ENCODE peak calls at places on chromosomes 1 and 21, in eight cellular contexts. One of them, this sample, is unnamed.

GRCh38 chr21:22120616-22121266 is 1122.5 kb downstream of the NCAM2 start:
- DNase-seq in CD4-positive, alpha-beta T cell: no peak
- DNase-seq in cardiac muscle cell: peak
- DNase-seq in left ventricle myocardium inferior: no peak
- DNase-seq in sigmoid colon: no peak
- DNase-seq in astrocyte: no peak
- DNase-seq in heart left ventricle: no peak
- DNase-seq in pancreas: no peak
- DNase-seq in this sample: no peak

GRCh38 chr1:173474097-173474779 is 2.9 kb upstream of the PRDX6 start:
- DNase-seq in CD4-positive, alpha-beta T cell: no peak
- DNase-seq in cardiac muscle cell: no peak
- DNase-seq in left ventricle myocardium inferior: no peak
- DNase-seq in sigmoid colon: no peak
- DNase-seq in astrocyte: no peak
- DNase-seq in heart left ventricle: no peak
- DNase-seq in pancreas: no peak
- DNase-seq in this sample: no peak

GRCh38 chr1:178560871-178561376 is 48.0 kb downstream of the TEX35 start:
- DNase-seq in CD4-positive, alpha-beta T cell: no peak
- DNase-seq in cardiac muscle cell: no peak
- DNase-seq in left ventricle myocardium inferior: no peak
- DNase-seq in sigmoid colon: no peak
- DNase-seq in astrocyte: no peak
- DNase-seq in heart left ventricle: no peak
- DNase-seq in pancreas: no peak
- DNase-seq in this sample: no peak

GRCh38 chr1:55400560-55400959 is 185.4 kb upstream of the USP24 start:
- DNase-seq in CD4-positive, alpha-beta T cell: no peak
- DNase-seq in cardiac muscle cell: no peak
- DNase-seq in left ventricle myocardium inferior: no peak
- DNase-seq in sigmoid colon: no peak
- DNase-seq in astrocyte: no peak
- DNase-seq in heart left ventricle: no peak
- DNase-seq in pancreas: no peak
- DNase-seq in this sample: no peak

GRCh38 chr1:25694591-25695007 is 78.0 kb downstream of the MAN1C1 start:
- DNase-seq in CD4-positive, alpha-beta T cell: no peak
- DNase-seq in cardiac muscle cell: peak
- DNase-seq in left ventricle myocardium inferior: no peak
- DNase-seq in sigmoid colon: peak
- DNase-seq in astrocyte: no peak
- DNase-seq in heart left ventricle: no peak
- DNase-seq in pancreas: no peak
- DNase-seq in this sample: no peak

GRCh38 chr21:42195378-42196031 is 23.4 kb upstream of the ABCG1 start:
- DNase-seq in CD4-positive, alpha-beta T cell: no peak
- DNase-seq in cardiac muscle cell: peak
- DNase-seq in left ventricle myocardium inferior: peak
- DNase-seq in sigmoid colon: no peak
- DNase-seq in astrocyte: no peak
- DNase-seq in heart left ventricle: no peak
- DNase-seq in pancreas: no peak
- DNase-seq in this sample: no peak

GRCh38 chr1:44021581-44022321 is 9.5 kb downstream of the SLC6A9 start:
- DNase-seq in CD4-positive, alpha-beta T cell: no peak
- DNase-seq in cardiac muscle cell: no peak
- DNase-seq in left ventricle myocardium inferior: peak
- DNase-seq in sigmoid colon: no peak
- DNase-seq in astrocyte: no peak
- DNase-seq in heart left ventricle: peak
- DNase-seq in pancreas: peak
- DNase-seq in this sample: no peak

GRCh38 chr1:151054971-151055547 is 4.4 kb downstream of the CDC42SE1 start:
- DNase-seq in CD4-positive, alpha-beta T cell: no peak
- DNase-seq in cardiac muscle cell: no peak
- DNase-seq in left ventricle myocardium inferior: no peak
- DNase-seq in sigmoid colon: no peak
- DNase-seq in astrocyte: no peak
- DNase-seq in heart left ventricle: no peak
- DNase-seq in pancreas: no peak
- DNase-seq in this sample: no peak

GRCh38 chr1:25204797-25205441 is 27.4 kb downstream of the SYF2 start:
- DNase-seq in CD4-positive, alpha-beta T cell: no peak
- DNase-seq in cardiac muscle cell: peak
- DNase-seq in left ventricle myocardium inferior: no peak
- DNase-seq in sigmoid colon: peak
- DNase-seq in astrocyte: peak
- DNase-seq in heart left ventricle: no peak
- DNase-seq in pancreas: no peak
- DNase-seq in this sample: no peak

GRCh38 chr1:999797-1000356 is at the start of gene HES4:
- DNase-seq in CD4-positive, alpha-beta T cell: peak
- DNase-seq in cardiac muscle cell: peak
- DNase-seq in left ventricle myocardium inferior: peak
- DNase-seq in sigmoid colon: peak
- DNase-seq in astrocyte: peak
- DNase-seq in heart left ventricle: peak
- DNase-seq in pancreas: peak
- DNase-seq in this sample: peak

GRCh38 chr1:103171041-103171590 is 62.8 kb upstream of the COL11A1 start:
- DNase-seq in CD4-positive, alpha-beta T cell: no peak
- DNase-seq in cardiac muscle cell: no peak
- DNase-seq in left ventricle myocardium inferior: no peak
- DNase-seq in sigmoid colon: no peak
- DNase-seq in astrocyte: no peak
- DNase-seq in heart left ventricle: no peak
- DNase-seq in pancreas: no peak
- DNase-seq in this sample: no peak

GRCh38 chr1:51986718-51987117 is 3.8 kb downstream of the RAB3B start:
- DNase-seq in CD4-positive, alpha-beta T cell: no peak
- DNase-seq in cardiac muscle cell: no peak
- DNase-seq in left ventricle myocardium inferior: no peak
- DNase-seq in sigmoid colon: no peak
- DNase-seq in astrocyte: no peak
- DNase-seq in heart left ventricle: no peak
- DNase-seq in pancreas: no peak
- DNase-seq in this sample: no peak

GRCh38 chr1:153678519-153679336 is at the start of gene NPR1:
- DNase-seq in CD4-positive, alpha-beta T cell: peak
- DNase-seq in cardiac muscle cell: peak
- DNase-seq in left ventricle myocardium inferior: peak
- DNase-seq in sigmoid colon: peak
- DNase-seq in astrocyte: no peak
- DNase-seq in heart left ventricle: peak
- DNase-seq in pancreas: peak
- DNase-seq in this sample: no peak
- H3K27ac ChIP-seq in CD4-positive, alpha-beta T cell: no peak
- H3K27ac ChIP-seq in cardiac muscle cell: no peak
- H3K27ac ChIP-seq in left ventricle myocardium inferior: peak
- H3K27ac ChIP-seq in sigmoid colon: peak
- H3K27ac ChIP-seq in astrocyte: no peak
- H3K27ac ChIP-seq in heart left ventricle: peak
- H3K27ac ChIP-seq in pancreas: no peak
- H3K27ac ChIP-seq in this sample: no peak

GRCh38 chr1:100034465-100034864 is 64.7 kb downstream of the SLC35A3 start:
- DNase-seq in CD4-positive, alpha-beta T cell: no peak
- DNase-seq in cardiac muscle cell: peak
- DNase-seq in left ventricle myocardium inferior: no peak
- DNase-seq in sigmoid colon: no peak
- DNase-seq in astrocyte: no peak
- DNase-seq in heart left ventricle: no peak
- DNase-seq in pancreas: no peak
- DNase-seq in this sample: no peak
- TF ChIP-seq CTCF in CD4-positive, alpha-beta T cell: peak
- TF ChIP-seq CTCF in cardiac muscle cell: peak
- TF ChIP-seq CTCF in left ventricle myocardium inferior: peak
- TF ChIP-seq CTCF in sigmoid colon: no peak
- TF ChIP-seq CTCF in astrocyte: no peak
- TF ChIP-seq CTCF in heart left ventricle: no peak
- TF ChIP-seq CTCF in pancreas: no peak
- TF ChIP-seq CTCF in this sample: peak

GRCh38 chr1:8863138-8863537 is 15.3 kb downstream of the ENO1 start:
- DNase-seq in CD4-positive, alpha-beta T cell: no peak
- DNase-seq in cardiac muscle cell: no peak
- DNase-seq in left ventricle myocardium inferior: no peak
- DNase-seq in sigmoid colon: no peak
- DNase-seq in astrocyte: no peak
- DNase-seq in heart left ventricle: no peak
- DNase-seq in pancreas: no peak
- DNase-seq in this sample: no peak

GRCh38 chr1:8863712-8864324 is 14.7 kb downstream of the ENO1 start:
- DNase-seq in CD4-positive, alpha-beta T cell: no peak
- DNase-seq in cardiac muscle cell: no peak
- DNase-seq in left ventricle myocardium inferior: no peak
- DNase-seq in sigmoid colon: no peak
- DNase-seq in astrocyte: no peak
- DNase-seq in heart left ventricle: no peak
- DNase-seq in pancreas: no peak
- DNase-seq in this sample: no peak

GRCh38 chr1:8864713-8865397 is 13.6 kb downstream of the ENO1 start:
- DNase-seq in CD4-positive, alpha-beta T cell: no peak
- DNase-seq in cardiac muscle cell: no peak
- DNase-seq in left ventricle myocardium inferior: no peak
- DNase-seq in sigmoid colon: no peak
- DNase-seq in astrocyte: no peak
- DNase-seq in heart left ventricle: no peak
- DNase-seq in pancreas: no peak
- DNase-seq in this sample: no peak

GRCh38 chr1:8860738-8861516 is 17.6 kb downstream of the ENO1 start:
- DNase-seq in CD4-positive, alpha-beta T cell: no peak
- DNase-seq in cardiac muscle cell: no peak
- DNase-seq in left ventricle myocardium inferior: peak
- DNase-seq in sigmoid colon: no peak
- DNase-seq in astrocyte: no peak
- DNase-seq in heart left ventricle: no peak
- DNase-seq in pancreas: no peak
- DNase-seq in this sample: no peak

DNA sequence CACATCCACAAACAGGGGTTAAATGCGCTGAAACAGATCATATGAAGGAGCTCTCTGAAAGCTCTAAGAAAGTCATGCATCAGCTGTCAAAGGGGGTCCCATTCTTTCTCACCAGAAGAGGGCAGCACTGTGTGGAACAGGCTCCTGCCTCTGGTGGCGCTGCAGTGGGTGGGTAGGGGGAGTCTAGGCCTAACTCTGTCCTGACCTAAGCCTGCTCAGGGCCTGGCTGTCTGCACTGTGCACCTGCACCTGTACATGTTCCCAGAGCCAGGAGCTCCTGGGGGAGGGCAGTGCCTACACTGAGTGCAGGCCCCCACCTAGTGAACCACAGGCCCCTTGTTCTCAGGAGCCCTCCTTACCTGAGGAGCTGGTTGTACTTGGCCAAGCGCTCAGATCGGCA is 16.0 kb downstream of the ENO1 start:
- DNase-seq in CD4-positive, alpha-beta T cell: peak
- DNase-seq in cardiac muscle cell: peak
- DNase-seq in left ventricle myocardium inferior: no peak
- DNase-seq in sigmoid colon: no peak
- DNase-seq in astrocyte: no peak
- DNase-seq in heart left ventricle: no peak
- DNase-seq in pancreas: no peak
- DNase-seq in this sample: no peak
- H3K27ac ChIP-seq in CD4-positive, alpha-beta T cell: no peak
- H3K27ac ChIP-seq in cardiac muscle cell: peak
- H3K27ac ChIP-seq in left ventricle myocardium inferior: no peak
- H3K27ac ChIP-seq in sigmoid colon: no peak
- H3K27ac ChIP-seq in astrocyte: no peak
- H3K27ac ChIP-seq in heart left ventricle: no peak
- H3K27ac ChIP-seq in pancreas: no peak
- H3K27ac ChIP-seq in this sample: no peak

DNA sequence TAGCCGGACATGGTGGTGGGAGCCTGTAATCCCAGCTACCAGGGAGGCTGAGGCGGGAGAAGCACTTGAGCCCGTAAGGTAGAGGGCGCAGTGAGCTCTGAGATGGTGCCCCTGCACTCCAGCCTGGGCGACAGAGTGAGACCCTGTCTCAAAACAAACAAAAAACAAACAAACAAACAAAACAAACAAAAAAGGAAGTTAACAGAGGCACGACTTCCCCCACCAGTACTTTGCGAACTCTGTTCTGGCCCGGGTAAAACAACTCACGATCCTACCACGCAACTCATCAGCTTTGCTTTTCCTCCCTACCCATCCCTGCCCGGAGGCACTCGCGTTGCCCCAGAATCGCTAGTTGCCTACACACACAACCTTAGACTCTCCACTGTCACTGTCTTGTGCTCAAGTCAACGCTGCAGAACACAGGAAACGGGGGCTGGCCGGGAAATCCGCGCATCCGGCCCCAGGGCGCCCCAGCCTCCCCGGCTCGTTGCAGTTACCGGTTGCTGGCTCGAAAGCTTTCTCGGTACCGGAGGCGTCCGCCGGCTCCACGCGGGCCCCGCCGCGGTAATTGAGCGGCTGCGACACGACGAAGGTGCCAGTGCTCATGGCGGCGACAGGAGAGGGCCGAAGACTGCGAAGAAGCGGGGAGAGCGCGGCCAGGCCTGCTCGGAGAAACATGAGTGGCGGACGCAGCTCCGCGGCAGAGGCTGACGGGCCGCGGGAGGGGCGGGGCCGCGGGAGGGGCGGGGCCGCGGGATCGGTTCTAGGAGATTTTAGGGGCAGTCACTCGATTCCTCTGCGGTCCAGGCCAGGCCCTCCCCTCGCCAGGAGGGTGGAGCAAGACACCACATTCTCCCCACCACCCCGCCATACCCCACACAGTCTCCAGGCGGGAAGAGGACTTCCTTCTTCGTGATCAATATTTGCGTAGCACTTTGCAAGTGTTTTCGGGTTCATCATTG is at the start of gene ALDH9A1:
- DNase-seq in CD4-positive, alpha-beta T cell: peak
- DNase-seq in cardiac muscle cell: peak
- DNase-seq in left ventricle myocardium inferior: peak
- DNase-seq in sigmoid colon: peak
- DNase-seq in astrocyte: peak
- DNase-seq in heart left ventricle: peak
- DNase-seq in pancreas: peak
- DNase-seq in this sample: peak
- TF ChIP-seq CTCF in CD4-positive, alpha-beta T cell: no peak
- TF ChIP-seq CTCF in cardiac muscle cell: peak
- TF ChIP-seq CTCF in left ventricle myocardium inferior: peak
- TF ChIP-seq CTCF in sigmoid colon: peak
- TF ChIP-seq CTCF in astrocyte: no peak
- TF ChIP-seq CTCF in heart left ventricle: no peak
- TF ChIP-seq CTCF in pancreas: no peak
- TF ChIP-seq CTCF in this sample: peak

This sample was measured in RWPE2.